ENCODE peak calls at places on chromosomes 12 and 14, in four cellular contexts. One of them, this sample, is unnamed. For H3K36me3, the result is how much of the 10 kb centered on the place peaks cover.

GRCh38 chr14:103753809-103754208 is 38.2 kb downstream of the ZFYVE21 start:
- DNase-seq in upper lobe of left lung: no peak
- DNase-seq in pancreas: no peak
- DNase-seq in heart right ventricle: no peak
- DNase-seq in this sample: no peak

GRCh38 chr14:22572562-22573058 is 16.4 kb downstream of the DAD1 start:
- DNase-seq in upper lobe of left lung: no peak
- DNase-seq in pancreas: no peak
- DNase-seq in heart right ventricle: no peak
- DNase-seq in this sample: no peak

GRCh38 chr12:79685068-79685467 is 5.7 kb downstream of the PAWR start:
- DNase-seq in upper lobe of left lung: no peak
- DNase-seq in pancreas: no peak
- DNase-seq in heart right ventricle: no peak
- DNase-seq in this sample: no peak

GRCh38 chr14:77478796-77479195 is 19.8 kb downstream of the ISM2 start:
- DNase-seq in upper lobe of left lung: no peak
- DNase-seq in pancreas: no peak
- DNase-seq in heart right ventricle: no peak
- DNase-seq in this sample: no peak

GRCh38 chr12:62519043-62519442 is 52.4 kb downstream of the MON2 start:
- DNase-seq in upper lobe of left lung: no peak
- DNase-seq in pancreas: no peak
- DNase-seq in heart right ventricle: no peak
- DNase-seq in this sample: no peak

GRCh38 chr14:70013269-70013873 is 134.2 kb downstream of the SMOC1 start:
- DNase-seq in upper lobe of left lung: no peak
- DNase-seq in pancreas: peak
- DNase-seq in heart right ventricle: no peak
- DNase-seq in this sample: no peak

GRCh38 chr12:56479625-56480024 is 8.3 kb downstream of the GLS2 start:
- DNase-seq in upper lobe of left lung: no peak
- DNase-seq in pancreas: no peak
- DNase-seq in heart right ventricle: no peak
- DNase-seq in this sample: no peak

GRCh38 chr12:123250471-123251383 is 17.5 kb downstream of the MTRFR start:
- DNase-seq in upper lobe of left lung: peak
- DNase-seq in pancreas: peak
- DNase-seq in heart right ventricle: no peak
- DNase-seq in this sample: no peak

GRCh38 chr14:68211886-68212285 is 392.3 kb downstream of the RAD51B start:
- DNase-seq in upper lobe of left lung: no peak
- DNase-seq in pancreas: no peak
- DNase-seq in heart right ventricle: no peak
- DNase-seq in this sample: no peak

GRCh38 chr12:88503344-88503743 is 76.9 kb downstream of the KITLG start:
- DNase-seq in upper lobe of left lung: no peak
- DNase-seq in pancreas: no peak
- DNase-seq in heart right ventricle: no peak
- DNase-seq in this sample: no peak

GRCh38 chr12:52300796-52301691 is 9.7 kb upstream of the KRT81 start:
- DNase-seq in upper lobe of left lung: no peak
- DNase-seq in pancreas: no peak
- DNase-seq in heart right ventricle: no peak
- DNase-seq in this sample: peak

GRCh38 chr12:94263011-94263786 is 114.8 kb downstream of the PLXNC1 start:
- DNase-seq in upper lobe of left lung: peak
- DNase-seq in pancreas: no peak
- DNase-seq in heart right ventricle: no peak
- DNase-seq in this sample: no peak

GRCh38 chr12:32568241-32568640 is 110.9 kb upstream of the DNM1L start:
- DNase-seq in upper lobe of left lung: no peak
- DNase-seq in pancreas: no peak
- DNase-seq in heart right ventricle: no peak
- DNase-seq in this sample: no peak

GRCh38 chr12:53079226-53080117 is at the start of gene SPRYD3:
- DNase-seq in upper lobe of left lung: peak
- DNase-seq in pancreas: peak
- DNase-seq in heart right ventricle: peak
- DNase-seq in this sample: peak

GRCh38 chr12:123050913-123051312 is 70.4 kb downstream of the ARL6IP4 start:
- DNase-seq in upper lobe of left lung: peak
- DNase-seq in pancreas: no peak
- DNase-seq in heart right ventricle: no peak
- DNase-seq in this sample: no peak

GRCh38 chr14:96905825-96906224 is 108.6 kb downstream of the VRK1 start:
- DNase-seq in upper lobe of left lung: no peak
- DNase-seq in pancreas: no peak
- DNase-seq in heart right ventricle: no peak
- DNase-seq in this sample: no peak

GRCh38 chr12:12684375-12685106 is 11.4 kb downstream of the GPR19 start:
- DNase-seq in upper lobe of left lung: no peak
- DNase-seq in pancreas: no peak
- DNase-seq in heart right ventricle: peak
- DNase-seq in this sample: no peak

GRCh38 chr12:127340381-127340780 is 926.6 kb upstream of the TMEM132C start:
- DNase-seq in upper lobe of left lung: no peak
- DNase-seq in pancreas: no peak
- DNase-seq in heart right ventricle: no peak
- DNase-seq in this sample: no peak

GRCh38 chr12:8548192-8548591 is 7.5 kb upstream of the CLEC4E start:
- DNase-seq in upper lobe of left lung: no peak
- DNase-seq in pancreas: no peak
- DNase-seq in heart right ventricle: no peak
- DNase-seq in this sample: no peak

GRCh38 chr14:68576496-68577244 is 216.2 kb downstream of the ZFP36L1 start:
- DNase-seq in upper lobe of left lung: no peak
- DNase-seq in pancreas: no peak
- DNase-seq in heart right ventricle: no peak
- DNase-seq in this sample: no peak

GRCh38 chr14:88554458-88555286 is at the start of gene PTPN21:
- DNase-seq in upper lobe of left lung: peak
- DNase-seq in pancreas: peak
- DNase-seq in heart right ventricle: peak
- DNase-seq in this sample: peak

GRCh38 chr12:44157359-44157758 is 321.5 kb downstream of the TMEM117 start:
- DNase-seq in upper lobe of left lung: no peak
- DNase-seq in pancreas: no peak
- DNase-seq in heart right ventricle: no peak
- DNase-seq in this sample: no peak

GRCh38 chr14:99267871-99268775 is 3.9 kb downstream of the BCL11B start:
- DNase-seq in upper lobe of left lung: no peak
- DNase-seq in pancreas: no peak
- DNase-seq in heart right ventricle: no peak
- DNase-seq in this sample: no peak

GRCh38 chr12:16189849-16190248 is 87.6 kb downstream of the SLC15A5 start:
- DNase-seq in upper lobe of left lung: no peak
- DNase-seq in pancreas: no peak
- DNase-seq in heart right ventricle: no peak
- DNase-seq in this sample: no peak

GRCh38 chr14:82075566-82075965 is 541.9 kb upstream of the SEL1L start:
- DNase-seq in upper lobe of left lung: no peak
- DNase-seq in pancreas: peak
- DNase-seq in heart right ventricle: peak
- DNase-seq in this sample: peak

GRCh38 chr14:68780358-68781160 is 12.3 kb downstream of the ZFP36L1 start:
- DNase-seq in upper lobe of left lung: peak
- DNase-seq in pancreas: peak
- DNase-seq in heart right ventricle: peak
- DNase-seq in this sample: no peak

GRCh38 chr14:97283450-97284230 is 486.5 kb downstream of the VRK1 start:
- DNase-seq in upper lobe of left lung: no peak
- DNase-seq in pancreas: no peak
- DNase-seq in heart right ventricle: no peak
- DNase-seq in this sample: no peak

GRCh38 chr12:1822699-1823098 is 2.3 kb downstream of the LRTM2 start:
- DNase-seq in upper lobe of left lung: no peak
- DNase-seq in pancreas: no peak
- DNase-seq in heart right ventricle: no peak
- DNase-seq in this sample: no peak

GRCh38 chr12:108788076-108788782 is 56.9 kb upstream of the CORO1C start:
- DNase-seq in upper lobe of left lung: no peak
- DNase-seq in pancreas: no peak
- DNase-seq in heart right ventricle: peak
- DNase-seq in this sample: peak

GRCh38 chr14:100246809-100247428 is 8.0 kb downstream of the YY1 start:
- DNase-seq in upper lobe of left lung: no peak
- DNase-seq in pancreas: no peak
- DNase-seq in heart right ventricle: no peak
- DNase-seq in this sample: no peak

GRCh38 chr12:4763549-4763948 is 43.3 kb downstream of the GALNT8 start:
- DNase-seq in upper lobe of left lung: peak
- DNase-seq in pancreas: no peak
- DNase-seq in heart right ventricle: no peak
- DNase-seq in this sample: no peak

GRCh38 chr14:83342590-83342989 is 1808.9 kb upstream of the SEL1L start:
- DNase-seq in upper lobe of left lung: no peak
- DNase-seq in pancreas: no peak
- DNase-seq in heart right ventricle: peak
- DNase-seq in this sample: peak

GRCh38 chr12:121638298-121639202 is 12.2 kb downstream of the ORAI1 start:
- DNase-seq in upper lobe of left lung: no peak
- DNase-seq in pancreas: no peak
- DNase-seq in heart right ventricle: no peak
- DNase-seq in this sample: no peak

GRCh38 chr12:17381211-17381610 is 708.8 kb downstream of the RERGL start:
- DNase-seq in upper lobe of left lung: no peak
- DNase-seq in pancreas: no peak
- DNase-seq in heart right ventricle: no peak
- DNase-seq in this sample: no peak

DNA sequence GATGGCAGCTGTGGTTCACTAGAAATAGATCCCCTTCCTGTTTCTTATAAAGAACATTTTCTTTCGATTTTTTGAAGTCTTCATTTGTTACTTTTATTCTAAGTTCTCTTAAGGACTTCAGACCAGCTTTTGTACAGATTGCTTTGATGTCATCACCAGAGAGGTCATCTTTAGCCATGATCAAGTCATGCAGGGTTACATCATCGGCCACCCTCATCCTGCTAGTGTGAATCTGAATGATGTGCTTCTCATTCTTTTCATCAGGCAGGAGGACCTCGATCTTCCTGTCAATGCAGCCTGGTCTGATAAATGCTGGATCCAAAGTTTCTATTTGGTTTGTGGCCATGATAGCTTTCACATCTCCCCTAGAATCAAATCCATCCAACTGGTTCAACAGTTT is 706.7 kb downstream of the RERGL start:
- DNase-seq in upper lobe of left lung: no peak
- DNase-seq in pancreas: no peak
- DNase-seq in heart right ventricle: no peak
- DNase-seq in this sample: no peak
- H3K27ac ChIP-seq in upper lobe of left lung: no peak
- H3K27ac ChIP-seq in pancreas: no peak
- H3K27ac ChIP-seq in heart right ventricle: no peak
- H3K27ac ChIP-seq in this sample: no peak

GRCh38 chr12:132847363-132848356 is 19.0 kb upstream of the GOLGA3 start:
- DNase-seq in upper lobe of left lung: no peak
- DNase-seq in pancreas: no peak
- DNase-seq in heart right ventricle: no peak
- DNase-seq in this sample: no peak
- H3K4me3 ChIP-seq in upper lobe of left lung: no peak
- H3K4me3 ChIP-seq in pancreas: no peak
- H3K4me3 ChIP-seq in heart right ventricle: no peak
- H3K4me3 ChIP-seq in this sample: no peak

DNA sequence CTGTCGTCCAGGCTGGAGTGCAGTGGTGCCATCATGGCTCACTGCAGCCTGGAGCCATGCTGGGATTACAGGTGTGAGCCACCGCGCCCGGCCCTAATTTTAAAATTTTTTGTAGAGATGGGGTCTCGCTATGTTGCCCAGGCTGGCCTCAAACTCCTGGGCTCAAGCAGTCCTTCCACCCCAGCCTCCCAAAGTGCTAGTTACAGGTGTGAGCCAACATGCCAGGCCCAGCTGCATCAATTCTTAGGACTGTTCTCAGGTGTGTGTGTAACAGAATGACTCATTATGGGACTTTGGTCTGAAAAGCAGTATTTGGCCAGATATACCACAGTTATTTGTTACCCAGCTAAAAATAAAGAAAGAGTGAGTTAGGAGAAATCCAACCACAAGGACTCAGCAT is 17.4 kb downstream of the LETMD1 start:
- DNase-seq in upper lobe of left lung: no peak
- DNase-seq in pancreas: peak
- DNase-seq in heart right ventricle: no peak
- DNase-seq in this sample: no peak
- H3K36me3 ChIP-seq in upper lobe of left lung: under half
- H3K36me3 ChIP-seq in pancreas: under half
- H3K36me3 ChIP-seq in heart right ventricle: under half
- H3K36me3 ChIP-seq in this sample: under half

DNA sequence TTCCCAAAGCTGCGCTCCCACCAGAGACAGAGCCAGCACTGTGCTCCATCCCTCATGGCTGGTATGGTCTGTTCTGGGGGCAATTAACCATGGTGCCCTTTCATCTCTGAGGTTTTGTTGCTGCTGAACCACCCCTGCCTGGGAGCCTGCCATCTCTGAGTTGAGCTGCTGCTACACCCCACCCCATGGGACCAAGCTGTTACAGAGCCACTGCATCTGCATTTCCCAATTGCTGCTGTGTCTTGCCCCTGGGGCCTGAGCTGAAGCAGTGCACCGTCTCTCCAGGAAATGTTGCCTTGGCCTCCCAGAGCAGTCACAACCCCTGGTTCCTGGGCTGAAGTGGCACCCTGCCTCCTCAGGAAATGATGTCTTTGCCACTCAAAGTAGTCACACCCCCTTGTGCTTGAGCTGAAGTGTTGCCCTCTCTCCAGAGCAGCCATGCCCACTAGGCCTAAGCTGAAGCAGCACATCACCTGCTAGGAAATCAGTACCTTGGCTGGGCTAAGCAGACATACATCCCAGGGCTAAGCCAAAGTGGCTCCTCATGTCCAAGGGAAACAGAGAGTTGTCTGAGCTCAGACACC is 140.3 kb downstream of the RERGL start:
- DNase-seq in upper lobe of left lung: peak
- DNase-seq in pancreas: no peak
- DNase-seq in heart right ventricle: no peak
- DNase-seq in this sample: no peak
- H3K27ac ChIP-seq in upper lobe of left lung: no peak
- H3K27ac ChIP-seq in pancreas: no peak
- H3K27ac ChIP-seq in heart right ventricle: no peak
- H3K27ac ChIP-seq in this sample: no peak

DNA sequence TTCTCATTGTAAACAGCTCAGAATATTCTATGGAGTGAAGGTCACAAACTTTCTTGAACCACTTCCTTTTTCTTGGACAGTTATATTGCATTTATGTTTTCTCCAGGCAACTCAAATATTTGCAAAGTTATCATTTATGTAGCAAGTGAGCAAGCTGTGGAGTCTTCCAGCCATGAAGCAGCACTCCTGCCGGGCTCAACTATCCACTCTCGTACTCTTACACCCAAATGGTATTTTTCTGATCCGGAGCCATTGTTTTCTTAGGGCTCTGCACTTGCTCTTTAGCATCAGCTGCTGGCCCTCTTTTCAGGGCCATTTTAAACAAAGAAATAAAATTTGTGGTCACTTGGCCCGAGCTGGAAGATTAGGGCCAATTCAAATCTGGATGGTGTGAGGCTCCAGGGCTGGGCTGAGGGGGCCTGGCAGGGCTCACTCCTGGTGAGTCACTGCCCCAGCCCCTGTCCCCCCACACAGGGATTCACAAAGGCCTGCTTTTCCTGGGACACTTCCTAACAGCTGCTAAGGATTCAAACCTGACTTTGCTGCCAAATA is 19.7 kb downstream of the SYNE3 start:
- DNase-seq in upper lobe of left lung: no peak
- DNase-seq in pancreas: no peak
- DNase-seq in heart right ventricle: no peak
- DNase-seq in this sample: peak
- H3K4me3 ChIP-seq in upper lobe of left lung: no peak
- H3K4me3 ChIP-seq in pancreas: no peak
- H3K4me3 ChIP-seq in heart right ventricle: no peak
- H3K4me3 ChIP-seq in this sample: no peak